ENCODE peak calls at places on chromosomes 11 and 22, in eight cellular contexts. R, S, N, B, M, P, W and K are unnamed samples.

GRCh38 chr22:17269607-17270261 is 50.5 kb upstream of the ADA2 start:
- DNase-seq in R (no peak), S (no peak), N (no peak), B (no peak), M (no peak), P (no peak), W (no peak), K (no peak)

GRCh38 chr22:45678961-45679912 is 7.6 kb downstream of the ATXN10 start:
- DNase-seq in R (no peak), S (no peak), N (no peak), B (no peak), M (no peak), P (peak; percentile 51), W (no peak), K (no peak)

GRCh38 chr11:23425379-23425778 is 565.1 kb upstream of the CCDC179 start:
- DNase-seq in R (no peak), S (no peak), N (no peak), B (no peak), M (no peak), P (no peak), W (no peak), K (no peak)

GRCh38 chr22:23574877-23575276 is 5.2 kb downstream of the IGLL1 start:
- DNase-seq in R (no peak), S (no peak), N (no peak), B (no peak), M (no peak), P (no peak), W (no peak), K (no peak)

GRCh38 chr11:820655-821512 is 2.2 kb downstream of the PNPLA2 start:
- DNase-seq in R (no peak), S (no peak), N (peak; percentile 70), B (peak; percentile 38), M (no peak), P (no peak), W (no peak), K (no peak)

GRCh38 chr22:42432020-42432596 is at the start of gene NFAM1:
- DNase-seq in R (no peak), S (no peak), N (no peak), B (no peak), M (no peak), P (no peak), W (no peak), K (no peak)

GRCh38 chr11:65826972-65827773 is 6.6 kb upstream of the SNX32 start:
- DNase-seq in R (no peak), S (no peak), N (no peak), B (no peak), M (no peak), P (no peak), W (no peak), K (no peak)

GRCh38 chr22:21000215-21000986 is 1.5 kb downstream of the THAP7 start:
- DNase-seq in R (no peak), S (peak; percentile 77), N (no peak), B (no peak), M (no peak), P (no peak), W (no peak), K (no peak)

GRCh38 chr11:20235164-20235563 is 74.9 kb upstream of the DBX1 start:
- DNase-seq in R (no peak), S (no peak), N (no peak), B (no peak), M (no peak), P (no peak), W (no peak), K (no peak)

GRCh38 chr11:128949791-128950454 is 7.3 kb upstream of the TP53AIP1 start:
- DNase-seq in R (no peak), S (no peak), N (no peak), B (no peak), M (no peak), P (no peak), W (no peak), K (no peak)

GRCh38 chr11:124978316-124978715 is 24.3 kb downstream of the CCDC15 start:
- DNase-seq in R (no peak), S (no peak), N (no peak), B (no peak), M (no peak), P (no peak), W (no peak), K (no peak)

GRCh38 chr11:64226507-64227051 is 505 bp downstream of the NUDT22 start:
- DNase-seq in R (no peak), S (peak; percentile 38), N (peak; percentile 50), B (no peak), M (no peak), P (no peak), W (peak; percentile 76), K (peak; percentile 64)

GRCh38 chr11:129458278-129458677 is 82.6 kb downstream of the BARX2 start:
- DNase-seq in R (no peak), S (no peak), N (no peak), B (no peak), M (no peak), P (no peak), W (no peak), K (no peak)

GRCh38 chr11:32141886-32142546 is 51.1 kb downstream of the RCN1 start:
- DNase-seq in R (no peak), S (no peak), N (peak; percentile 17), B (no peak), M (no peak), P (no peak), W (no peak), K (no peak)
- H3K4me2 ChIP-seq in R (no peak overlapping the region), S (no peak overlapping the region), N (peak overlapping the region; percentile 26), B (no peak overlapping the region), M (no peak overlapping the region), P (no peak overlapping the region), W (no peak overlapping the region), K (no peak overlapping the region)

GRCh38 chr22:40347300-40347699 is 1.0 kb downstream of the ADSL start:
- DNase-seq in R (no peak), S (no peak), N (no peak), B (no peak), M (no peak), P (no peak), W (no peak), K (no peak)

GRCh38 chr22:40348025-40348658 is 1.8 kb downstream of the ADSL start:
- DNase-seq in R (peak; percentile 40), S (peak; percentile 56), N (peak; percentile 38), B (peak; percentile 65), M (no peak), P (no peak), W (peak; percentile 56), K (peak; percentile 65)

GRCh38 chr22:40345801-40346177 is 511 bp upstream of the ADSL start:
- DNase-seq in R (no peak), S (peak; percentile 44), N (peak; percentile 10), B (no peak), M (peak; percentile 55), P (no peak), W (peak; percentile 36), K (no peak)

GRCh38 chr22:40345271-40345670 is 1.0 kb upstream of the ADSL start:
- DNase-seq in R (no peak), S (no peak), N (no peak), B (no peak), M (no peak), P (no peak), W (no peak), K (no peak)

GRCh38 chr22:40346178-40347064 is at the start of gene ADSL:
- DNase-seq in R (peak; percentile 47), S (peak; percentile 89), N (peak; percentile 79), B (peak; percentile 85), M (peak; percentile 91), P (peak; percentile 41), W (peak; percentile 89), K (peak; percentile 94)
- TF ChIP-seq POLR2AphosphoS5 in R (peak; percentile 97), S (peak; percentile 46), N (peak; percentile 98), B (peak; percentile 98), M (peak; percentile 94), P (peak; percentile 97), W (peak; percentile 89), K (peak; percentile 100)

GRCh38 chr22:24727218-24727851 is 47.2 kb downstream of the PIWIL3 start:
- DNase-seq in R (peak; percentile 72), S (peak; percentile 39), N (peak; percentile 92), B (peak; percentile 98), M (no peak), P (no peak), W (peak; percentile 66), K (no peak)
- H3K4me2 ChIP-seq in R (peak overlapping the region; percentile 34), S (peak overlapping the region; percentile 63), N (peak overlapping the region; percentile 44), B (peak overlapping the region; percentile 62), M (no peak overlapping the region), P (no peak overlapping the region), W (no peak overlapping the region), K (no peak overlapping the region)

GRCh38 chr11:68946416-68947090 is 34.2 kb downstream of the MRGPRD start:
- DNase-seq in R (no peak), S (no peak), N (no peak), B (peak; percentile 53), M (no peak), P (no peak), W (peak; percentile 26), K (no peak)
- TF ChIP-seq POLR2AphosphoS5 in R (no peak), S (no peak), N (no peak), B (no peak), M (no peak), P (no peak), W (no peak), K (no peak)

GRCh38 chr22:19739448-19739895 is 16.1 kb downstream of the GP1BB start:
- DNase-seq in R (no peak), S (no peak), N (no peak), B (no peak), M (no peak), P (no peak), W (no peak), K (no peak)
- H3K4me2 ChIP-seq in R (no peak overlapping the region), S (no peak overlapping the region), N (no peak overlapping the region), B (no peak overlapping the region), M (no peak overlapping the region), P (no peak overlapping the region), W (no peak overlapping the region), K (no peak overlapping the region)

GRCh38 chr22:50208939-50209892 is 8.4 kb downstream of the SELENOO start:
- DNase-seq in R (no peak), S (no peak), N (no peak), B (no peak), M (no peak), P (no peak), W (no peak), K (no peak)
- TF ChIP-seq POLR2AphosphoS5 in R (no peak), S (no peak), N (no peak), B (no peak), M (no peak), P (no peak), W (no peak), K (no peak)

GRCh38 chr11:2097356-2097997 is 41.7 kb downstream of the IGF2 start:
- DNase-seq in R (no peak), S (no peak), N (peak; percentile 90), B (peak; percentile 86), M (peak; percentile 80), P (no peak), W (no peak), K (peak; percentile 86)
- H3K4me2 ChIP-seq in R (no peak overlapping the region), S (no peak overlapping the region), N (peak overlapping the region; percentile 82), B (no peak overlapping the region), M (peak overlapping the region; percentile 48), P (no peak overlapping the region), W (no peak overlapping the region), K (peak overlapping the region; percentile 51)